ENCODE peak calls at places on chromosomes 16 and 17, in six cellular contexts. One of them, this sample, is unnamed.

GRCh38 chr17:31156326-31156725 is 61.5 kb downstream of the NF1 start:
- DNase-seq in effector memory CD4-positive, alpha-beta T cell: no peak
- DNase-seq in brain pericyte: no peak
- DNase-seq in stimulated activated CD4-positive, alpha-beta T cell treated with anti-CD3 and anti-CD28 coated beads, Interleukin-2, amount 100 ng/mL, for 48 hours: no peak
- DNase-seq in stomach: no peak
- DNase-seq in stimulated activated CD8-positive, alpha-beta memory T cell treated with anti-CD3 and anti-CD28 coated beads, Interleukin-7, amount 100 ng/mL, for 4 hours: no peak
- DNase-seq in this sample: no peak

GRCh38 chr17:48634446-48635208 is 8.5 kb upstream of the HOXB9 start:
- DNase-seq in effector memory CD4-positive, alpha-beta T cell: no peak
- DNase-seq in brain pericyte: no peak
- DNase-seq in stimulated activated CD4-positive, alpha-beta T cell treated with anti-CD3 and anti-CD28 coated beads, Interleukin-2, amount 100 ng/mL, for 48 hours: no peak
- DNase-seq in stomach: no peak
- DNase-seq in stimulated activated CD8-positive, alpha-beta memory T cell treated with anti-CD3 and anti-CD28 coated beads, Interleukin-7, amount 100 ng/mL, for 4 hours: no peak
- DNase-seq in this sample: no peak

GRCh38 chr17:68616334-68616733 is 15.2 kb upstream of the FAM20A start:
- DNase-seq in effector memory CD4-positive, alpha-beta T cell: no peak
- DNase-seq in brain pericyte: no peak
- DNase-seq in stimulated activated CD4-positive, alpha-beta T cell treated with anti-CD3 and anti-CD28 coated beads, Interleukin-2, amount 100 ng/mL, for 48 hours: no peak
- DNase-seq in stomach: no peak
- DNase-seq in stimulated activated CD8-positive, alpha-beta memory T cell treated with anti-CD3 and anti-CD28 coated beads, Interleukin-7, amount 100 ng/mL, for 4 hours: no peak
- DNase-seq in this sample: no peak

GRCh38 chr17:8002646-8003593 is 505 bp downstream of the GUCY2D start:
- DNase-seq in effector memory CD4-positive, alpha-beta T cell: no peak
- DNase-seq in brain pericyte: no peak
- DNase-seq in stimulated activated CD4-positive, alpha-beta T cell treated with anti-CD3 and anti-CD28 coated beads, Interleukin-2, amount 100 ng/mL, for 48 hours: no peak
- DNase-seq in stomach: no peak
- DNase-seq in stimulated activated CD8-positive, alpha-beta memory T cell treated with anti-CD3 and anti-CD28 coated beads, Interleukin-7, amount 100 ng/mL, for 4 hours: no peak
- DNase-seq in this sample: no peak

GRCh38 chr17:4136373-4136772 is 6.5 kb downstream of the ZZEF1 start:
- DNase-seq in effector memory CD4-positive, alpha-beta T cell: no peak
- DNase-seq in brain pericyte: no peak
- DNase-seq in stimulated activated CD4-positive, alpha-beta T cell treated with anti-CD3 and anti-CD28 coated beads, Interleukin-2, amount 100 ng/mL, for 48 hours: no peak
- DNase-seq in stomach: peak; percentile 54
- DNase-seq in stimulated activated CD8-positive, alpha-beta memory T cell treated with anti-CD3 and anti-CD28 coated beads, Interleukin-7, amount 100 ng/mL, for 4 hours: no peak
- DNase-seq in this sample: no peak

GRCh38 chr17:79027925-79028491 is 4.0 kb downstream of the C1QTNF1 start:
- DNase-seq in effector memory CD4-positive, alpha-beta T cell: no peak
- DNase-seq in brain pericyte: peak; percentile 55
- DNase-seq in stimulated activated CD4-positive, alpha-beta T cell treated with anti-CD3 and anti-CD28 coated beads, Interleukin-2, amount 100 ng/mL, for 48 hours: no peak
- DNase-seq in stomach: no peak
- DNase-seq in stimulated activated CD8-positive, alpha-beta memory T cell treated with anti-CD3 and anti-CD28 coated beads, Interleukin-7, amount 100 ng/mL, for 4 hours: no peak
- DNase-seq in this sample: peak; percentile 82

GRCh38 chr17:69918164-69918563 is 156.9 kb upstream of the KCNJ16 start:
- DNase-seq in effector memory CD4-positive, alpha-beta T cell: no peak
- DNase-seq in brain pericyte: no peak
- DNase-seq in stimulated activated CD4-positive, alpha-beta T cell treated with anti-CD3 and anti-CD28 coated beads, Interleukin-2, amount 100 ng/mL, for 48 hours: no peak
- DNase-seq in stomach: no peak
- DNase-seq in stimulated activated CD8-positive, alpha-beta memory T cell treated with anti-CD3 and anti-CD28 coated beads, Interleukin-7, amount 100 ng/mL, for 4 hours: no peak
- DNase-seq in this sample: no peak

GRCh38 chr17:77320046-77320445 is 179.3 kb downstream of the SEC14L1 start:
- DNase-seq in effector memory CD4-positive, alpha-beta T cell: no peak
- DNase-seq in brain pericyte: no peak
- DNase-seq in stimulated activated CD4-positive, alpha-beta T cell treated with anti-CD3 and anti-CD28 coated beads, Interleukin-2, amount 100 ng/mL, for 48 hours: no peak
- DNase-seq in stomach: no peak
- DNase-seq in stimulated activated CD8-positive, alpha-beta memory T cell treated with anti-CD3 and anti-CD28 coated beads, Interleukin-7, amount 100 ng/mL, for 4 hours: no peak
- DNase-seq in this sample: no peak

GRCh38 chr16:71954699-71955195 is 45.5 kb downstream of the PKD1L3 start:
- DNase-seq in effector memory CD4-positive, alpha-beta T cell: no peak
- DNase-seq in brain pericyte: no peak
- DNase-seq in stimulated activated CD4-positive, alpha-beta T cell treated with anti-CD3 and anti-CD28 coated beads, Interleukin-2, amount 100 ng/mL, for 48 hours: no peak
- DNase-seq in stomach: no peak
- DNase-seq in stimulated activated CD8-positive, alpha-beta memory T cell treated with anti-CD3 and anti-CD28 coated beads, Interleukin-7, amount 100 ng/mL, for 4 hours: no peak
- DNase-seq in this sample: no peak

GRCh38 chr17:16215002-16215272 is 397 bp downstream of the NCOR1 start:
- DNase-seq in effector memory CD4-positive, alpha-beta T cell: no peak
- DNase-seq in brain pericyte: no peak
- DNase-seq in stimulated activated CD4-positive, alpha-beta T cell treated with anti-CD3 and anti-CD28 coated beads, Interleukin-2, amount 100 ng/mL, for 48 hours: no peak
- DNase-seq in stomach: peak; percentile 47
- DNase-seq in stimulated activated CD8-positive, alpha-beta memory T cell treated with anti-CD3 and anti-CD28 coated beads, Interleukin-7, amount 100 ng/mL, for 4 hours: no peak
- DNase-seq in this sample: no peak

GRCh38 chr16:22670551-22670970 is 143.4 kb upstream of the HS3ST2 start:
- DNase-seq in effector memory CD4-positive, alpha-beta T cell: no peak
- DNase-seq in brain pericyte: no peak
- DNase-seq in stimulated activated CD4-positive, alpha-beta T cell treated with anti-CD3 and anti-CD28 coated beads, Interleukin-2, amount 100 ng/mL, for 48 hours: no peak
- DNase-seq in stomach: no peak
- DNase-seq in stimulated activated CD8-positive, alpha-beta memory T cell treated with anti-CD3 and anti-CD28 coated beads, Interleukin-7, amount 100 ng/mL, for 4 hours: no peak
- DNase-seq in this sample: no peak

GRCh38 chr17:47135235-47135634 is 53.9 kb downstream of the CDC27 start:
- DNase-seq in effector memory CD4-positive, alpha-beta T cell: no peak
- DNase-seq in brain pericyte: no peak
- DNase-seq in stimulated activated CD4-positive, alpha-beta T cell treated with anti-CD3 and anti-CD28 coated beads, Interleukin-2, amount 100 ng/mL, for 48 hours: no peak
- DNase-seq in stomach: no peak
- DNase-seq in stimulated activated CD8-positive, alpha-beta memory T cell treated with anti-CD3 and anti-CD28 coated beads, Interleukin-7, amount 100 ng/mL, for 4 hours: no peak
- DNase-seq in this sample: no peak

GRCh38 chr16:4666537-4667202 is 26.7 kb upstream of the NUDT16L1 start:
- DNase-seq in effector memory CD4-positive, alpha-beta T cell: no peak
- DNase-seq in brain pericyte: no peak
- DNase-seq in stimulated activated CD4-positive, alpha-beta T cell treated with anti-CD3 and anti-CD28 coated beads, Interleukin-2, amount 100 ng/mL, for 48 hours: no peak
- DNase-seq in stomach: no peak
- DNase-seq in stimulated activated CD8-positive, alpha-beta memory T cell treated with anti-CD3 and anti-CD28 coated beads, Interleukin-7, amount 100 ng/mL, for 4 hours: no peak
- DNase-seq in this sample: no peak

GRCh38 chr16:68358951-68359350 is 48.1 kb downstream of the PRMT7 start:
- DNase-seq in effector memory CD4-positive, alpha-beta T cell: no peak
- DNase-seq in brain pericyte: no peak
- DNase-seq in stimulated activated CD4-positive, alpha-beta T cell treated with anti-CD3 and anti-CD28 coated beads, Interleukin-2, amount 100 ng/mL, for 48 hours: no peak
- DNase-seq in stomach: no peak
- DNase-seq in stimulated activated CD8-positive, alpha-beta memory T cell treated with anti-CD3 and anti-CD28 coated beads, Interleukin-7, amount 100 ng/mL, for 4 hours: no peak
- DNase-seq in this sample: no peak

GRCh38 chr16:81505011-81505660 is 60.5 kb downstream of the CMIP start:
- DNase-seq in effector memory CD4-positive, alpha-beta T cell: no peak
- DNase-seq in brain pericyte: no peak
- DNase-seq in stimulated activated CD4-positive, alpha-beta T cell treated with anti-CD3 and anti-CD28 coated beads, Interleukin-2, amount 100 ng/mL, for 48 hours: no peak
- DNase-seq in stomach: no peak
- DNase-seq in stimulated activated CD8-positive, alpha-beta memory T cell treated with anti-CD3 and anti-CD28 coated beads, Interleukin-7, amount 100 ng/mL, for 4 hours: no peak
- DNase-seq in this sample: no peak

GRCh38 chr16:56657555-56658430 is at the start of gene MT1F:
- DNase-seq in effector memory CD4-positive, alpha-beta T cell: peak; percentile 59
- DNase-seq in brain pericyte: no peak
- DNase-seq in stimulated activated CD4-positive, alpha-beta T cell treated with anti-CD3 and anti-CD28 coated beads, Interleukin-2, amount 100 ng/mL, for 48 hours: peak; percentile 56
- DNase-seq in stomach: peak; percentile 98
- DNase-seq in stimulated activated CD8-positive, alpha-beta memory T cell treated with anti-CD3 and anti-CD28 coated beads, Interleukin-7, amount 100 ng/mL, for 4 hours: peak; percentile 62
- DNase-seq in this sample: no peak

GRCh38 chr16:89593841-89594240 is 18.3 kb downstream of the CPNE7 start:
- DNase-seq in effector memory CD4-positive, alpha-beta T cell: peak; percentile 62
- DNase-seq in brain pericyte: no peak
- DNase-seq in stimulated activated CD4-positive, alpha-beta T cell treated with anti-CD3 and anti-CD28 coated beads, Interleukin-2, amount 100 ng/mL, for 48 hours: no peak
- DNase-seq in stomach: no peak
- DNase-seq in stimulated activated CD8-positive, alpha-beta memory T cell treated with anti-CD3 and anti-CD28 coated beads, Interleukin-7, amount 100 ng/mL, for 4 hours: peak; percentile 21
- DNase-seq in this sample: no peak

GRCh38 chr17:45775576-45776011 is 8.5 kb upstream of the CRHR1 start:
- DNase-seq in effector memory CD4-positive, alpha-beta T cell: no peak
- DNase-seq in brain pericyte: no peak
- DNase-seq in stimulated activated CD4-positive, alpha-beta T cell treated with anti-CD3 and anti-CD28 coated beads, Interleukin-2, amount 100 ng/mL, for 48 hours: no peak
- DNase-seq in stomach: peak; percentile 86
- DNase-seq in stimulated activated CD8-positive, alpha-beta memory T cell treated with anti-CD3 and anti-CD28 coated beads, Interleukin-7, amount 100 ng/mL, for 4 hours: no peak
- DNase-seq in this sample: no peak

This sample was measured in SJSA1.